ENCODE peak calls at places on chromosomes 2 and 18, in four cellular contexts. One of them, this sample, is unnamed.
A peak's percentile ranks its signal among the peaks of the same experiment; 100 is the strongest.

GRCh38 chr2:12057436-12058166 is 311.2 kb downstream of the LPIN1 start:
- DNase-seq in GM13977: peak; percentile 49
- DNase-seq in uterus: peak; percentile 17
- DNase-seq in HCT116: no peak
- DNase-seq in this sample: peak; percentile 89

GRCh38 chr2:40668435-40668834 is 216.5 kb upstream of the SLC8A1 start:
- DNase-seq in GM13977: no peak
- DNase-seq in uterus: peak; percentile 62
- DNase-seq in HCT116: no peak
- DNase-seq in this sample: no peak

GRCh38 chr2:128594273-128594910 is 275.7 kb upstream of the HS6ST1 start:
- DNase-seq in GM13977: no peak
- DNase-seq in HCT116: no peak
- DNase-seq in uterus: no peak
- DNase-seq in this sample: no peak

GRCh38 chr2:122639176-122639575 is 883.7 kb downstream of the TSN start:
- DNase-seq in uterus: no peak
- DNase-seq in HCT116: no peak
- DNase-seq in GM13977: no peak
- DNase-seq in this sample: no peak

GRCh38 chr2:44464437-44464836 is 102.7 kb downstream of the CAMKMT start:
- DNase-seq in HCT116: no peak
- DNase-seq in uterus: no peak
- DNase-seq in GM13977: no peak
- DNase-seq in this sample: no peak

GRCh38 chr18:55863876-55864275 is 275.9 kb upstream of the TCF4 start:
- DNase-seq in uterus: no peak
- DNase-seq in HCT116: no peak
- DNase-seq in GM13977: no peak
- DNase-seq in this sample: no peak

GRCh38 chr2:68426885-68427579 is 40.1 kb downstream of the FBXO48 start:
- DNase-seq in uterus: no peak
- DNase-seq in HCT116: no peak
- DNase-seq in GM13977: peak; percentile 48
- DNase-seq in this sample: no peak

GRCh38 chr2:46520108-46520507 is 40.7 kb downstream of the TMEM247 start:
- DNase-seq in HCT116: no peak
- DNase-seq in uterus: no peak
- DNase-seq in GM13977: no peak
- DNase-seq in this sample: no peak

GRCh38 chr2:68436270-68436669 is 30.8 kb downstream of the FBXO48 start:
- DNase-seq in uterus: no peak
- DNase-seq in GM13977: no peak
- DNase-seq in HCT116: no peak
- DNase-seq in this sample: no peak

GRCh38 chr2:113034016-113034415 is 18.7 kb downstream of the IL36B start:
- DNase-seq in GM13977: no peak
- DNase-seq in uterus: no peak
- DNase-seq in HCT116: no peak
- DNase-seq in this sample: no peak

GRCh38 chr2:221444106-221444505 is 128.0 kb downstream of the EPHA4 start:
- DNase-seq in HCT116: peak; percentile 12
- DNase-seq in uterus: no peak
- DNase-seq in GM13977: no peak
- DNase-seq in this sample: no peak

GRCh38 chr2:201900362-201900761 is 94.0 kb downstream of the CDK15 start:
- DNase-seq in uterus: no peak
- DNase-seq in HCT116: no peak
- DNase-seq in GM13977: no peak
- DNase-seq in this sample: no peak

GRCh38 chr2:33073018-33073417 is 126.3 kb downstream of the LTBP1 start:
- DNase-seq in uterus: no peak
- DNase-seq in GM13977: no peak
- DNase-seq in HCT116: no peak
- DNase-seq in this sample: no peak

GRCh38 chr2:167415068-167415467 is 526.8 kb downstream of the XIRP2 start:
- DNase-seq in GM13977: no peak
- DNase-seq in HCT116: no peak
- DNase-seq in uterus: no peak
- DNase-seq in this sample: no peak

GRCh38 chr2:215793747-215794595 is 219.4 kb downstream of the MREG start:
- DNase-seq in GM13977: no peak
- DNase-seq in HCT116: peak; percentile 39
- DNase-seq in uterus: no peak
- DNase-seq in this sample: peak; percentile 56

GRCh38 chr18:53947092-53947640 is 277.3 kb downstream of the MBD2 start:
- DNase-seq in uterus: no peak
- DNase-seq in GM13977: no peak
- DNase-seq in HCT116: no peak
- DNase-seq in this sample: no peak

GRCh38 chr2:74514368-74515270 is at the start of gene TLX2:
- DNase-seq in HCT116: no peak
- DNase-seq in GM13977: no peak
- DNase-seq in uterus: no peak
- DNase-seq in this sample: no peak